ENCODE peak calls at places on chromosomes 5 and 9, in eight cellular contexts. V is pancreas, A is hepatocyte, U is gastrocnemius medialis, F is H1, Q is A549, E is fibroblast of the aortic adventitia, G is AG04450. C is an unnamed sample.
A peak's percentile ranks its signal among the peaks of the same experiment; 100 is the strongest.

GRCh38 chr9:28946648-28947047 is 1373.4 kb upstream of the C9orf72 start:
- DNase-seq in V (no peak), A (no peak), U (no peak), F (no peak), Q (no peak), E (no peak), G (no peak), C (no peak)

GRCh38 chr5:30956251-30956650 is 237.2 kb upstream of the CDH6 start:
- DNase-seq in V (no peak), A (no peak), U (no peak), F (no peak), Q (no peak), E (no peak), G (no peak), C (no peak)

GRCh38 chr5:94360382-94360781 is 258.0 kb downstream of the KIAA0825 start:
- DNase-seq in V (no peak), A (no peak), U (no peak), F (no peak), Q (no peak), E (no peak), G (no peak), C (no peak)

GRCh38 chr9:73847536-73847935 is 649.6 kb upstream of the RORB start:
- DNase-seq in V (no peak), A (no peak), U (no peak), F (peak; percentile 47), Q (no peak), E (no peak), G (no peak), C (no peak)

GRCh38 chr5:165999693-166000092 is 2291.8 kb upstream of the WWC1 start:
- DNase-seq in V (no peak), A (no peak), U (no peak), F (no peak), Q (no peak), E (no peak), G (no peak), C (no peak)

GRCh38 chr5:175664723-175665122 is 6.9 kb downstream of the HRH2 start:
- DNase-seq in V (no peak), A (no peak), U (no peak), F (no peak), Q (no peak), E (no peak), G (no peak), C (no peak)

GRCh38 chr9:92920437-92920836 is 26.9 kb upstream of the FGD3 start:
- DNase-seq in V (no peak), A (no peak), U (no peak), F (no peak), Q (no peak), E (no peak), G (no peak), C (no peak)

GRCh38 chr9:75830303-75830702 is 60.2 kb upstream of the PCSK5 start:
- DNase-seq in V (no peak), A (no peak), U (no peak), F (no peak), Q (no peak), E (no peak), G (no peak), C (no peak)

GRCh38 chr5:134127376-134127861 is 12.9 kb downstream of the TCF7 start:
- DNase-seq in V (peak; percentile 66), A (no peak), U (no peak), F (no peak), Q (no peak), E (peak; percentile 41), G (no peak), C (peak; percentile 70)

GRCh38 chr5:7629559-7629958 is 221.4 kb downstream of the CFAP90 start:
- DNase-seq in V (no peak), A (no peak), U (no peak), F (no peak), Q (no peak), E (no peak), G (no peak), C (no peak)

GRCh38 chr9:130041648-130042405 is 1.2 kb downstream of the FNBP1 start:
- DNase-seq in V (no peak), A (peak; percentile 29), U (no peak), F (no peak), Q (no peak), E (peak; percentile 42), G (no peak), C (peak; percentile 32)

GRCh38 chr9:113564804-113565237 is 101.3 kb downstream of the RGS3 start:
- DNase-seq in V (peak; percentile 70), A (peak; percentile 82), U (no peak), F (no peak), Q (no peak), E (peak; percentile 54), G (no peak), C (peak; percentile 67)

GRCh38 chr5:163350083-163350482 is 87.3 kb upstream of the CCNG1 start:
- DNase-seq in V (no peak), A (peak; percentile 16), U (no peak), F (no peak), Q (peak; percentile 10), E (no peak), G (no peak), C (peak; percentile 38)

GRCh38 chr5:142824391-142824790 is 54.2 kb downstream of the ARHGAP26 start:
- DNase-seq in V (no peak), A (no peak), U (no peak), F (no peak), Q (no peak), E (no peak), G (no peak), C (no peak)

GRCh38 chr5:103211858-103212500 is 46.6 kb upstream of the MACIR start:
- DNase-seq in V (no peak), A (no peak), U (no peak), F (no peak), Q (no peak), E (no peak), G (no peak), C (peak; percentile 39)

GRCh38 chr5:170131235-170131634 is 25.5 kb downstream of the FOXI1 start:
- DNase-seq in V (no peak), A (no peak), U (no peak), F (no peak), Q (no peak), E (no peak), G (no peak), C (no peak)

GRCh38 chr5:169071-169727 is 22.1 kb upstream of the LRRC14B start:
- DNase-seq in V (no peak), A (no peak), U (no peak), F (no peak), Q (no peak), E (peak; percentile 18), G (peak; percentile 38), C (peak; percentile 88)

GRCh38 chr5:427415-428087 is 15.4 kb upstream of the EXOC3 start:
- DNase-seq in V (no peak), A (no peak), U (no peak), F (no peak), Q (no peak), E (no peak), G (no peak), C (no peak)

DNA sequence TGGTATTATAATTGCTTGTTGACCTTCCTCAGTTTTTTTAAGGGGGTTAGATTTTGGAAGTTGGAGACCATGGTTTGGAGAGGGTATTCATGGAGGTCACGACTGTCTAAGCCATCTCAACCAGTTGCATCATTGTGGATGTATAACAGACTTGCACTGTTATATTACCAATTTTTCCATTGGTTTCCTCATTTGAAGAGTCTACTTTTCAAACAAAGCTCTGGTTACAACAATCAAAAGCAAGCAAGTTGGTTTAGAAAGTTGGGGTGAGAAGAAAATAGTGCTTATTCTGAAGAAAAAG is 103.3 kb downstream of the RPS23 start:
- DNase-seq in V (no peak), A (no peak), U (no peak), F (no peak), Q (no peak), E (no peak), G (no peak), C (no peak)
- TF ChIP-seq CTCF in V (no peak), A (no peak), U (no peak), F (no peak), Q (no peak), E (no peak), G (no peak), C (no peak)

DNA sequence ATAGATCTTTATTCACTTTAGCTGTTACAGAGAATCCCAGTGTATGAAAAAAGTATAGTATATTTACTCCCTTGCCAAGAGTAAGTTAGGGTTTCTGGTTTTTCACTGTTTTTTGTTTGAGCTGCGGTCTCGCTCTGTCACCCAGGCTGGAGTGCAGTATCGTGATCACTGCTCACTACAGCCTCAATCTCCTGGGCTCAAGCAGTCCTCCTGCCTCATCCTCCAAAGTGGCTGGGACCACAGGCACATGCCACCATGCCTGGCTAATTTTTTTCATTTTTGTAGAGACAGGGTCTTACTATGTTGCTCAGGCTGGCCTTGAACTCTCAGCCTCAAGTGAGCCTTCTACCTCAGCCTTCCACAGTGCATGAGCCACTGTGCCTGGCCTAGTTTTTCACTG is 3.0 kb downstream of the RAI14 start:
- DNase-seq in V (no peak), A (no peak), U (no peak), F (no peak), Q (no peak), E (no peak), G (no peak), C (no peak)
- H3K4me3 ChIP-seq in V (no peak overlapping the region), A (no peak overlapping the region), U (no peak overlapping the region), F (no peak overlapping the region), Q (no peak overlapping the region), E (no peak overlapping the region), G (peak overlapping the region; percentile 82), C (no peak overlapping the region)

GRCh38 chr9:124395826-124396225 is 19.4 kb downstream of the PSMB7 start:
- DNase-seq in V (no peak), A (no peak), U (no peak), F (no peak), Q (no peak), E (no peak), G (no peak), C (no peak)

GRCh38 chr9:124392254-124392653 is 23.0 kb downstream of the PSMB7 start:
- DNase-seq in V (no peak), A (no peak), U (no peak), F (no peak), Q (no peak), E (no peak), G (no peak), C (no peak)

GRCh38 chr9:124394167-124394566 is 21.1 kb downstream of the PSMB7 start:
- DNase-seq in V (no peak), A (no peak), U (no peak), F (no peak), Q (no peak), E (no peak), G (no peak), C (no peak)

GRCh38 chr9:124392855-124393460 is 22.3 kb downstream of the PSMB7 start:
- DNase-seq in V (no peak), A (no peak), U (no peak), F (no peak), Q (peak; percentile 89), E (peak; percentile 96), G (peak; percentile 65), C (peak; percentile 69)

GRCh38 chr9:124394596-124394995 is 20.6 kb downstream of the PSMB7 start:
- DNase-seq in V (no peak), A (no peak), U (no peak), F (no peak), Q (no peak), E (no peak), G (no peak), C (no peak)
- TF ChIP-seq CTCF in V (no peak), A (peak; percentile 17), U (no peak), F (no peak), Q (peak; percentile 36), E (no peak), G (peak; percentile 13), C (no peak)

DNA sequence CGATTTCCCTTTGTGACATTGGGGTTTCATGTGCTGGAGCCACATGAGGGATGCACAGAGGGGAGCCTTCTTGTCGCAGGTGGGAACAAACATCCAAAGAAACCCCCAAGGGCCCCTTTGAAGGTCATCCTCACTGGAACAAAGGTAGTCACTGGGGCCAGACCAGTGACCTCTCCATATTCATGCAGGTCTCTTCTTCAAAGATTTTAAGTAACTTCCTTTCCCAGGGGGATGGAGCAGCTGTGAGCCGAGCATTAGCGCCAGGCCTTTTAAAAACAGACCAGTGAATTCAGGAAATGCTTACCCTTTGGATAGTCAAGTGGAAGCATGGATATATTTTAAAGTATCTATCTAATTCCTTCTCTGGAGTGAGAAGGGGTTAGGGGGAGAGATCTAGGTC is 33.0 kb downstream of the DAPK1 start:
- DNase-seq in V (no peak), A (no peak), U (no peak), F (no peak), Q (no peak), E (no peak), G (no peak), C (no peak)
- H3K4me3 ChIP-seq in V (no peak overlapping the region), A (no peak overlapping the region), U (no peak overlapping the region), F (no peak overlapping the region), Q (no peak overlapping the region), E (no peak overlapping the region), G (no peak overlapping the region), C (no peak overlapping the region)